ENCODE peak calls at places on chromosomes 6 and 20, in six cellular contexts. D, U, Y, L, I and T are unnamed samples.

GRCh38 chr20:63639093-63639860 is 12.4 kb upstream of the GMEB2 start:
- DNase-seq in U (no peak), D (no peak), Y (no peak), I (no peak), L (no peak), T (no peak)

GRCh38 chr6:73121421-73121993 is 103.8 kb downstream of the KHDC1L start:
- DNase-seq in L (peak; percentile 56), Y (peak; percentile 35), D (no peak), I (no peak), U (no peak), T (peak; percentile 49)

GRCh38 chr20:44683263-44684046 is 31.7 kb upstream of the CCN5 start:
- DNase-seq in L (no peak), U (no peak), I (no peak), D (no peak), Y (no peak), T (peak; percentile 63)

GRCh38 chr6:105458552-105458951 is 55.7 kb upstream of the PREP start:
- DNase-seq in L (no peak), Y (peak; percentile 47), U (no peak), I (no peak), D (no peak), T (no peak)

GRCh38 chr6:107219851-107220250 is 104.5 kb upstream of the BEND3 start:
- DNase-seq in Y (no peak), I (no peak), U (no peak), L (no peak), D (no peak), T (no peak)

GRCh38 chr20:40564997-40565680 is 123.9 kb downstream of the MAFB start:
- DNase-seq in I (no peak), Y (peak; percentile 77), U (no peak), D (peak; percentile 20), L (peak; percentile 52), T (peak; percentile 97)

GRCh38 chr20:25051386-25052155 is 6.4 kb downstream of the ACSS1 start:
- DNase-seq in U (no peak), I (peak; percentile 12), Y (no peak), D (no peak), L (no peak), T (no peak)

GRCh38 chr20:24718696-24719095 is 230.4 kb upstream of the CST7 start:
- DNase-seq in D (no peak), I (no peak), L (no peak), U (peak; percentile 13), Y (no peak), T (no peak)

GRCh38 chr6:43669050-43669921 is 18.3 kb downstream of the MRPS18A start:
- DNase-seq in U (no peak), Y (peak; percentile 90), L (peak; percentile 64), I (peak; percentile 64), D (no peak), T (peak; percentile 48)

GRCh38 chr6:106939208-106939607 is 35.3 kb downstream of the CD24 start:
- DNase-seq in Y (no peak), I (no peak), D (no peak), L (no peak), U (no peak), T (no peak)

GRCh38 chr20:48875914-48876240 is 45.6 kb upstream of the ARFGEF2 start:
- DNase-seq in D (no peak), I (peak; percentile 36), L (peak; percentile 38), U (no peak), Y (peak; percentile 60), T (peak; percentile 71)

GRCh38 chr20:59355242-59355641 is 54.8 kb downstream of the EDN3 start:
- DNase-seq in D (no peak), I (no peak), L (no peak), Y (no peak), U (no peak), T (no peak)

GRCh38 chr20:25022680-25023079 is 30.1 kb upstream of the APMAP start:
- DNase-seq in U (peak; percentile 77), L (no peak), Y (no peak), D (no peak), I (peak; percentile 17), T (peak; percentile 84)

GRCh38 chr20:31943052-31943471 is 8.8 kb downstream of the PDRG1 start:
- DNase-seq in Y (peak; percentile 38), U (no peak), D (no peak), L (no peak), I (no peak), T (no peak)

GRCh38 chr20:12068146-12068545 is 150.5 kb downstream of the BTBD3 start:
- DNase-seq in Y (peak; percentile 23), D (no peak), L (peak; percentile 80), U (no peak), I (no peak), T (no peak)

GRCh38 chr6:134480593-134480992 is 162.7 kb upstream of the SGK1 start:
- DNase-seq in Y (peak; percentile 76), U (no peak), I (no peak), D (no peak), L (peak; percentile 25), T (peak; percentile 67)

GRCh38 chr6:95143408-95144180 is 433.7 kb upstream of the MANEA start:
- DNase-seq in L (no peak), I (no peak), U (no peak), Y (no peak), D (no peak), T (no peak)

DNA sequence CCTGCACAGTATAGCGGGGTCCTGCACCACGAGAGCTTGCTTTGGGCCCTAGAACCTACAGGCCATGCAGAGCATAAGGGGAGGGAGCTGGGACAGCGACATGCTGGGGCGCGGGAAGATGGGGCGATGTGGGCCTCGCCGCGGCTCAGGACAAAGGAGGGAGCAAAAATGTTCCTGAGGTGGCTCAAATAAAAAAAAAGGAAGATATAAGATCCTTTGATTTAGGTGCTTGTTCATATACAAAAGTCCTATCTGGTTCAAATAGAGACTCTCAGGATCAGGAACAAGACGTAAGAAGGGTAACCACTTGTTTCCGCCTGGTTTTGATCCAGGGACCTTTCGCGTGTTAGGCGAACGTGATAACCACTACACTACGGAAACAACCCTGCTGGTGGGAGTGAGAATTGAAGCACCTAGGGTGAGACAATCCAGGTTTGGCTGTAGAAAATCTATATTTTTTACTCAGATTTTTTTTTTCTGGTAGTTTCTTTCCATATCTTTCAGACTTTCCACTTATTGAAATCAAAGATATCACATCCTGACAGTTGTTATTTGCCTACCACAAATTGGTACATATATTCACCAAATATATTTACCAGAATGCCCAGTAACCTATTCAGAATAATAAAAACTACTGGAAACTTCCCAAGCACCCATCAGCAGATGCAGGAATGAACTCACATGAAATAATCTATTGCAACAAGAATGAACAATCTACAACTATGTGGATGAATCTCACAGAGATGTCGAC is 177.9 kb upstream of the ZNF184 start:
- DNase-seq in Y (peak; percentile 26), I (no peak), L (no peak), U (no peak), D (no peak), T (peak; percentile 83)
- TF ChIP-seq CTCF in Y (no peak), I (no peak), L (no peak), U (no peak), D (peak; percentile 29), T (no peak)

GRCh38 chr6:1686117-1687098 is 76.7 kb downstream of the FOXC1 start:
- DNase-seq in U (peak; percentile 44), Y (peak; percentile 98), I (peak; percentile 44), D (peak; percentile 91), L (peak; percentile 100), T (peak; percentile 96)
- TF ChIP-seq CTCF in U (no peak), Y (peak; percentile 43), I (peak; percentile 29), D (peak; percentile 13), L (peak; percentile 50), T (peak; percentile 25)

GRCh38 chr6:23091795-23092194 is 522.4 kb downstream of the HDGFL1 start:
- DNase-seq in D (no peak), I (no peak), L (peak; percentile 66), Y (no peak), U (no peak), T (peak; percentile 21)
- TF ChIP-seq CTCF in D (no peak), I (no peak), L (no peak), Y (no peak), U (no peak), T (no peak)

DNA sequence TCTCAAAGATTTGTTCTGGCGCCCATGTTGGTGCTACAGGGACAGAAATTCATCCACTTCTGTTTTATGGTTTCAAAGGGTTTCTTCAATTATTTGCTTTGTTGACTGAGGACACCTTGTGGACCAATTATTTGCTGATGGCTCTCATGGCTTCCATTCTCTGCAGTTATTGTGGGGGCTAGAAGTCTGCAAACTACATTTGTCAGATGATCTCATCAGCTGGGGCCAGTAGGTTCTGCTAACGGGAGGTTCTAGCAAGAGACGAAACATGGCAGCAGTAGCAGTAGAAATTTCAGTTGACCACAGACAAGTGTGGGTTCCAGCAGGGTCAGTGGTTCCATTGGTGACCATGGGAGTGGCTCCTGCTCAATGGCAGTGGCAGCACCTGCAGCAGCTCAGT is 72.8 kb upstream of the BLCAP start:
- DNase-seq in I (no peak), D (no peak), Y (no peak), U (no peak), L (no peak), T (no peak)
- TF ChIP-seq CTCF in I (no peak), D (no peak), Y (no peak), U (no peak), L (no peak), T (no peak)

DNA sequence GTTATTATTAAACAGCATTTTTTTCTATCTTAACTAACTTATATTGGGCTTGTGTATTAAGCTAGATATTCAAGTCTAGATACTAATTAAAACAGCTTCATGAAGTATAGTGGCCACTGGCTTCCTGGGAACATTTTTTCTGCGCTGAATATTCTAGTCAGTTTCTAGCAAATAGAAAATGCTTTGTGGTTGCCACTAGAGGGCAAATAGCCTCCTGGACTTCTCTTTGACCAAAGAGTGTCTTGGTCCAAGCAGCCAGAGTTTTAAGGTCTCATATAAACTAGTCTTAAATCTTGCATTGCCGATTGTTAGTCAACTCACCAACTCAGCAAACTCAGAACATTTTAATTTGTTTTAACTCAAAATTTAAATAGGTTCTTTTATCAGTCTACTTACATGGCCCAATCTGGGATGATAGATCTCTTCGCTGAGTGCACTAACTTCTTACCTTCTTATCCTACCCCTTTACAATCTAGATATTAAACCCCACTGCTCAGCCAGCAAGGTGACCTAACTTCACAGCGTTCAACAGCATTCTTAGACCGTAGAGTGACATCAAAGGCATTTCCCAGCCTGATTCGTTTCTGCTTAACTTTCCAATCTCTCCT is 24.6 kb upstream of the ID4 start:
- DNase-seq in L (peak; percentile 72), I (no peak), Y (peak; percentile 83), U (no peak), D (no peak), T (peak; percentile 36)
- TF ChIP-seq CTCF in L (peak; percentile 75), I (peak; percentile 63), Y (peak; percentile 80), U (peak; percentile 14), D (peak; percentile 65), T (peak; percentile 51)

DNA sequence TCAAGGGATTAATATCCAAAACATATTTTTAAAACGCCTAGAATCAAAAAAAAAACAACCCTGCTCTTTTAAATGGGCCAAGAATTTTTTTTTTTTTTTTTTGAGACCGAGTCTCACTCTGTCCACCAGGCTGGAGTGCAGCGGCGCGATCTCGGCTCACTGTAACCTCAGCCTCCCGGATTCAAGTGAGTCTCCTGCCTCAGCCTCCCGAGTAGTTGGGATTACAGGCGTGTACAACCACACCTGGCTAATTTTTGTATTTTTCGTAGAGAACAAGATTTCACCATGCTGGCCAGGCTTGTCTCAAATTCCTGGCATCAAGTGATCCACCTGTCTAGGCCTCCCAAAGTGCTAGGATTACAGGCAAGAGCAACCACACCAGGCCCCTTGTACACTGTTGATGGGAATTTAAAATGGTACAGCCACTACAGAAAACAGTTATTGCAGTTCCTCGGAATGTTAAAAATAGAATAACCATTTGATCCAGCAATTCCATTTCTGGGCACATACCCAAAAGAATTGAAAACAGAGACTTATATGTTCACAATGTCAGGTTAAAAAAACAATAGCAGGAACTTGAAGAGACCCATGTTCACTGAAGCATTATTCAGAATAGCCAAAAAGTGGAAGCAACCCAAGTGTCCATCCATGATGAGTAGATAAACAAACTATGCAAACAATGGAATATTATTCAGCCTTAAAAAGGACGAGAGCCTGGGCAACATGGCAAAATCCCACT is 3.1 kb upstream of the MYL9 start:
- DNase-seq in D (no peak), Y (peak; percentile 90), L (no peak), I (peak; percentile 19), U (no peak), T (peak; percentile 20)
- TF ChIP-seq CTCF in D (no peak), Y (peak; percentile 0), L (no peak), I (peak; percentile 19), U (no peak), T (no peak)